ENCODE peak calls at places on chromosomes 7 and 10, in four cellular contexts. P, E, A and K are unnamed samples.

GRCh38 chr10:123858907-123859650 is 32.5 kb downstream of the CPXM2 start:
- DNase-seq in E (no peak), A (no peak), P (no peak), K (no peak)

GRCh38 chr10:24209421-24209770 is 458 bp downstream of the KIAA1217 start:
- DNase-seq in P (peak), E (peak), A (peak), K (peak)

GRCh38 chr7:33893377-33893776 is 12.0 kb upstream of the BMPER start:
- DNase-seq in P (no peak), E (no peak), A (no peak), K (no peak)

GRCh38 chr7:31875424-31875823 is 188.4 kb downstream of the PPP1R17 start:
- DNase-seq in P (no peak), A (no peak), E (no peak), K (no peak)

GRCh38 chr7:4479367-4480039 is 202.6 kb upstream of the FOXK1 start:
- DNase-seq in P (peak), A (no peak), E (peak), K (peak)

GRCh38 chr10:104741127-104741526 is 100.0 kb downstream of the SORCS3 start:
- DNase-seq in E (no peak), P (no peak), A (no peak), K (no peak)

GRCh38 chr10:8721641-8722040 is 667.2 kb downstream of the GATA3 start:
- DNase-seq in P (no peak), E (no peak), A (no peak), K (no peak)

GRCh38 chr7:1813394-1814088 is 143.5 kb downstream of the ELFN1 start:
- DNase-seq in A (no peak), P (no peak), E (no peak), K (no peak)

GRCh38 chr10:97531401-97531985 is 32.8 kb downstream of the UBTD1 start:
- DNase-seq in P (no peak), A (no peak), E (no peak), K (peak)

GRCh38 chr7:80392229-80393169 is 119.4 kb downstream of the GNAT3 start:
- DNase-seq in E (peak), A (no peak), P (no peak), K (peak)

GRCh38 chr7:44881610-44882009 is 3.7 kb downstream of the PURB start:
- DNase-seq in P (peak), A (no peak), E (peak), K (peak)

GRCh38 chr7:66877577-66878300 is 43.3 kb upstream of the TMEM248 start:
- DNase-seq in A (no peak), E (peak), P (peak), K (no peak)

GRCh38 chr10:91907914-91908357 is 1.4 kb downstream of the FGFBP3 start:
- DNase-seq in A (no peak), E (peak), P (no peak), K (no peak)

GRCh38 chr7:111855842-111856227 is 293.5 kb upstream of the IMMP2L start:
- DNase-seq in A (no peak), E (peak), P (no peak), K (peak)

GRCh38 chr7:153405704-153406485 is 646.3 kb upstream of the DPP6 start:
- DNase-seq in A (no peak), P (no peak), E (no peak), K (no peak)

GRCh38 chr10:50580260-50580891 is 43.4 kb downstream of the SGMS1 start:
- DNase-seq in P (no peak), A (no peak), E (no peak), K (no peak)

GRCh38 chr10:113743594-113743993 is 7.9 kb upstream of the PLEKHS1 start:
- DNase-seq in P (no peak), A (no peak), E (no peak), K (no peak)

GRCh38 chr10:107741976-107742375 is 577.5 kb upstream of the SORCS1 start:
- DNase-seq in E (no peak), P (no peak), A (no peak), K (no peak)

GRCh38 chr7:157560710-157561522 is 224.1 kb downstream of the DNAJB6 start:
- DNase-seq in E (no peak), A (no peak), P (no peak), K (no peak)

GRCh38 chr7:36663481-36663880 is 60.8 kb downstream of the AOAH start:
- DNase-seq in A (no peak), P (no peak), E (no peak), K (peak)

GRCh38 chr7:151875862-151876111 is 1.1 kb downstream of the PRKAG2 start:
- DNase-seq in P (no peak), A (no peak), E (peak), K (no peak)

GRCh38 chr7:141043621-141044020 is 28.9 kb upstream of the MRPS33 start:
- DNase-seq in A (no peak), P (no peak), E (peak), K (no peak)

GRCh38 chr7:151409555-151410404 is at the start of gene WDR86:
- DNase-seq in E (no peak), P (no peak), A (no peak), K (no peak)

GRCh38 chr10:129912161-129912917 is 51.7 kb downstream of the EBF3 start:
- DNase-seq in E (no peak), A (no peak), P (no peak), K (no peak)

GRCh38 chr7:105829681-105830322 is 46.6 kb downstream of the ATXN7L1 start:
- DNase-seq in P (no peak), E (peak), A (no peak), K (no peak)

GRCh38 chr7:157389951-157390730 is 53.3 kb downstream of the DNAJB6 start:
- DNase-seq in A (no peak), P (no peak), E (peak), K (peak)

GRCh38 chr10:6542999-6543430 is 37.1 kb downstream of the PRKCQ start:
- DNase-seq in A (no peak), E (no peak), P (peak), K (no peak)

GRCh38 chr7:35752727-35753126 is 48.1 kb upstream of the SEPTIN7 start:
- DNase-seq in A (no peak), P (no peak), E (peak), K (peak)

GRCh38 chr10:86037096-86037495 is 329.5 kb downstream of the GRID1 start:
- DNase-seq in E (no peak), P (no peak), A (no peak), K (no peak)

GRCh38 chr7:116354171-116354545 is 143.8 kb downstream of the TES start:
- DNase-seq in A (no peak), P (no peak), E (peak), K (peak)

GRCh38 chr7:36153571-36154097 is 580 bp downstream of the EEPD1 start:
- DNase-seq in P (no peak), A (peak), E (no peak), K (no peak)

GRCh38 chr10:125144693-125145623 is 15.4 kb downstream of the CTBP2 start:
- DNase-seq in P (peak), E (peak), A (no peak), K (peak)

GRCh38 chr7:93558705-93559614 is 15.6 kb downstream of the CALCR start:
- DNase-seq in P (no peak), E (no peak), A (no peak), K (peak)